ENCODE peak calls at places on chromosomes 1 and 21, in four cellular contexts. O is CD14-positive monocyte; A is IMR-90; F is CD4-positive, alpha-beta T cell. T is an unnamed sample.

GRCh38 chr1:100643430-100644196 is 75.9 kb upstream of the VCAM1 start:
- DNase-seq in A (peak), O (no peak), F (no peak), T (no peak)

GRCh38 chr1:42052300-42052699 is 100.9 kb upstream of the GUCA2B start:
- DNase-seq in A (peak), O (no peak), F (no peak), T (no peak)

GRCh38 chr1:47189844-47190562 is at the start of gene PDZK1IP1:
- DNase-seq in A (peak), O (peak), F (no peak), T (no peak)

GRCh38 chr1:65002156-65002507 is 35.8 kb upstream of the JAK1 start:
- DNase-seq in F (no peak), O (no peak), A (no peak), T (no peak)

GRCh38 chr1:6212193-6212959 is 6.5 kb downstream of the RNF207 start:
- DNase-seq in O (no peak), A (no peak), F (no peak), T (no peak)

GRCh38 chr1:7640920-7641319 is 130.2 kb upstream of the VAMP3 start:
- DNase-seq in O (no peak), A (no peak), F (no peak), T (no peak)

GRCh38 chr1:202615501-202616354 is 94.5 kb downstream of the SYT2 start:
- DNase-seq in F (no peak), A (peak), O (peak), T (no peak)

GRCh38 chr1:200982071-200982945 is 41.2 kb downstream of the KIF21B start:
- DNase-seq in F (no peak), A (peak), O (no peak), T (no peak)

GRCh38 chr1:233780049-233780448 is 124.4 kb upstream of the SLC35F3 start:
- DNase-seq in F (no peak), O (no peak), A (no peak), T (no peak)

GRCh38 chr1:155932085-155932484 is 2.1 kb downstream of the KHDC4 start:
- DNase-seq in A (no peak), F (no peak), O (no peak), T (no peak)

GRCh38 chr21:15894596-15894995 is 164.8 kb downstream of the USP25 start:
- DNase-seq in O (no peak), A (peak), F (no peak), T (no peak)

GRCh38 chr21:15604424-15604823 is 125.4 kb upstream of the USP25 start:
- DNase-seq in A (peak), F (no peak), O (no peak), T (no peak)

GRCh38 chr1:165666152-165666551 is 32.2 kb downstream of the ALDH9A1 start:
- DNase-seq in O (no peak), F (no peak), A (peak), T (no peak)

GRCh38 chr1:25196830-25197229 is 35.5 kb downstream of the SYF2 start:
- DNase-seq in F (no peak), A (no peak), O (no peak), T (no peak)

GRCh38 chr1:244422174-244422573 is 29.5 kb downstream of the ADSS2 start:
- DNase-seq in F (no peak), O (no peak), A (no peak), T (no peak)

GRCh38 chr1:89573410-89573809 is 48.8 kb downstream of the LRRC8B start:
- DNase-seq in A (no peak), F (no peak), O (no peak), T (no peak)

GRCh38 chr1:89576016-89576415 is 51.4 kb downstream of the LRRC8B start:
- DNase-seq in F (no peak), O (no peak), A (no peak), T (no peak)

GRCh38 chr1:89574621-89575020 is 50.0 kb downstream of the LRRC8B start:
- DNase-seq in O (no peak), F (no peak), A (no peak), T (no peak)

GRCh38 chr1:89578151-89578550 is 53.5 kb downstream of the LRRC8B start:
- DNase-seq in A (no peak), F (no peak), O (no peak), T (no peak)

DNA sequence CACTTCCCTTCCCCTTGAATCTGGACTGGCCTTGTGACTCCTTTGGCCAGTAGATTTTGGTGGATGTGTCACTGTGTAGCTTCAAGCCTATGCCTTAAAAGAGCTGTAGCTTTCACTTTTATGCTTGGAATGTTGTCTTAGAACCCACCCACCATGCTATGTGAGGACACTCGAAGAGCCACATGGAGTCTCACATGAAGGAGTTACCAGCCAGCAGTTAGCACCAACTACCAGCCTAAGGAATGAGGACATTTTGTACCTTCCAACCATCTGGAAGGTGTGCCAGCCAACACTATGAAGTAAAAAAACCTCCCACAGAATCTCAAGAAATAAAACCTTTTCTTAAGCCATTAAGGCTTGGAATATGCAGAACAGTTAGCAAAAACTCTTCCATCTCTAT is 50.6 kb downstream of the LRRC8B start:
- DNase-seq in F (no peak), A (no peak), O (no peak), T (no peak)
- TF ChIP-seq CTCF in F (no peak), A (no peak), O (no peak), T (no peak)

DNA sequence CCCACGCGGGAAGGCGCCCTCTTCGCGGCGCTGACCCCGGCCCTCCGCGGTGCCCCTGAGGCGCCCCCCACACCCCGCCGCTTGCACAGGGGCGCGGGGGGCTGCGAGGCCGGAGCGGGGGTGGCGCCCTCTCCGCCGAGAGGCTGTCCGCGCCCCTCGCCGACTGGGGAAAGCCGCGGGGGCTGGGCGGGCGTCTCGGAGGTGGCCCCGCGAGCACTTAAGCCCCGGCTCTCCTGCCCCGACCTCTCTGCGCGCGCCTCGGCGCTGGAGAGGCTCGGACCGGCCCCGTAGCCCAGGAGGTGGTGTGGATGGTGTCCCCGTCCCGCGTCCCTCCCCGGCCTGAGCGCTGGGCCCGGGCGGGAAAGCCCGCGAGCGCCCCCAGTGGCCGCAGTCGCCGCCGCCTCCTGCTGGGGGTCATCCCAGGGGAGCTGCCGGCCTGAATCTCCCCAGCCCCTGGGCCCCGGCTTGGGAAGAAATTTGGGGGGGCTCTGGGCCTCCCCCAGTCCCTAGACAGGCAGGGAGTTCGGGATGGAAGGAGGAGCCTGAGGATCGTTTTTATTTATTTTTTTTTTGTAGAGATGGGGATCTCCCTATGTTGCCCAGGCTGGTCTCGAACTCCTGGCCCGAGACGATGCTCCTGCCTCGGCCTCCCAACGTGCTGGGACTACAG is 1.9 kb upstream of the HES4 start:
- DNase-seq in F (peak), A (peak), O (no peak), T (no peak)
- TF ChIP-seq CTCF in F (peak), A (peak), O (peak), T (peak)

GRCh38 chr1:9248341-9249262 is 14.0 kb downstream of the H6PD start:
- DNase-seq in A (no peak), F (no peak), O (no peak), T (no peak)
- TF ChIP-seq CTCF in A (no peak), F (no peak), O (no peak), T (no peak)

DNA sequence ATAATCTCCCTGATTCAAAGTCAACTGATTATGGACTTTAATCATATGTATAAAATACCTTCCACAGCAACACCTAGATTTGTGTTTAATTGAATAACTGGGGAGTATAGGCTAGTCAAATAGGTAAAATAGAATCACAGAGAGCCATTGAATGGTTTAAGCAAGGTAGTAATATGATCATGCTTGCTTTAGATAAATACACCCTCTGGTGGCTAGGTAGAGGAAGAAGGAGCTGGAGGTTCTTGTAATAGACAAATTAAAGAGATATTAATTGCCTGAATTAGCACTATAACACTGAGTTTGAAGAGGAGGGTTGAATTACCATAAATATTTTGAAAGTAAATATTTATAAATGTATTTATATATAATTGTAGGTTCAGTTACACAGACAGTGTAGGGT is 40.3 kb downstream of the DIRAS3 start:
- DNase-seq in O (no peak), F (no peak), A (peak), T (no peak)
- TF ChIP-seq CTCF in O (no peak), F (no peak), A (peak), T (peak)